ENCODE peak calls at places on chromosomes 11 and 22, in six cellular contexts. One of them, this sample, is unnamed.

GRCh38 chr11:112134473-112134872 is 29.4 kb downstream of the IL18 start:
- DNase-seq in activated B cell treated with CpG ODN at 0.5 μM for 24 hours: no peak
- DNase-seq in CD4-positive, alpha-beta T cell: no peak
- DNase-seq in AG04449: no peak
- DNase-seq in colonic mucosa: peak
- DNase-seq in HepG2: no peak
- DNase-seq in this sample: no peak

GRCh38 chr22:32877196-32877595 is 75.7 kb downstream of the TIMP3 start:
- DNase-seq in AG04449: no peak
- DNase-seq in HepG2: no peak
- DNase-seq in activated B cell treated with CpG ODN at 0.5 μM for 24 hours: no peak
- DNase-seq in colonic mucosa: no peak
- DNase-seq in CD4-positive, alpha-beta T cell: no peak
- DNase-seq in this sample: no peak

GRCh38 chr22:27199354-27199753 is 542.0 kb downstream of the MIAT start:
- DNase-seq in CD4-positive, alpha-beta T cell: no peak
- DNase-seq in activated B cell treated with CpG ODN at 0.5 μM for 24 hours: no peak
- DNase-seq in HepG2: no peak
- DNase-seq in colonic mucosa: no peak
- DNase-seq in AG04449: no peak
- DNase-seq in this sample: no peak

GRCh38 chr11:77418981-77419592 is 54.8 kb downstream of the PAK1 start:
- DNase-seq in activated B cell treated with CpG ODN at 0.5 μM for 24 hours: no peak
- DNase-seq in HepG2: no peak
- DNase-seq in colonic mucosa: no peak
- DNase-seq in CD4-positive, alpha-beta T cell: no peak
- DNase-seq in AG04449: no peak
- DNase-seq in this sample: no peak

GRCh38 chr11:40360206-40360798 is 1099.2 kb downstream of the LRRC4C start:
- DNase-seq in activated B cell treated with CpG ODN at 0.5 μM for 24 hours: no peak
- DNase-seq in HepG2: no peak
- DNase-seq in CD4-positive, alpha-beta T cell: no peak
- DNase-seq in AG04449: no peak
- DNase-seq in colonic mucosa: no peak
- DNase-seq in this sample: no peak

GRCh38 chr22:42912049-42912448 is 55.0 kb upstream of the ARFGAP3 start:
- DNase-seq in colonic mucosa: no peak
- DNase-seq in AG04449: no peak
- DNase-seq in activated B cell treated with CpG ODN at 0.5 μM for 24 hours: no peak
- DNase-seq in HepG2: no peak
- DNase-seq in CD4-positive, alpha-beta T cell: no peak
- DNase-seq in this sample: no peak

GRCh38 chr11:128830836-128831780 is 36.0 kb downstream of the KCNJ1 start:
- DNase-seq in CD4-positive, alpha-beta T cell: peak
- DNase-seq in colonic mucosa: peak
- DNase-seq in HepG2: peak
- DNase-seq in activated B cell treated with CpG ODN at 0.5 μM for 24 hours: peak
- DNase-seq in AG04449: peak
- DNase-seq in this sample: peak

GRCh38 chr22:44384563-44384940 is 71.8 kb upstream of the SHISAL1 start:
- DNase-seq in colonic mucosa: no peak
- DNase-seq in CD4-positive, alpha-beta T cell: no peak
- DNase-seq in HepG2: no peak
- DNase-seq in AG04449: no peak
- DNase-seq in activated B cell treated with CpG ODN at 0.5 μM for 24 hours: no peak
- DNase-seq in this sample: no peak

GRCh38 chr11:107307991-107308390 is 149.6 kb downstream of the CWF19L2 start:
- DNase-seq in colonic mucosa: no peak
- DNase-seq in AG04449: no peak
- DNase-seq in CD4-positive, alpha-beta T cell: no peak
- DNase-seq in HepG2: no peak
- DNase-seq in activated B cell treated with CpG ODN at 0.5 μM for 24 hours: no peak
- DNase-seq in this sample: no peak

GRCh38 chr11:67113231-67113721 is 5.8 kb upstream of the KDM2A start:
- DNase-seq in activated B cell treated with CpG ODN at 0.5 μM for 24 hours: peak
- DNase-seq in colonic mucosa: no peak
- DNase-seq in HepG2: no peak
- DNase-seq in CD4-positive, alpha-beta T cell: no peak
- DNase-seq in AG04449: no peak
- DNase-seq in this sample: no peak

DNA sequence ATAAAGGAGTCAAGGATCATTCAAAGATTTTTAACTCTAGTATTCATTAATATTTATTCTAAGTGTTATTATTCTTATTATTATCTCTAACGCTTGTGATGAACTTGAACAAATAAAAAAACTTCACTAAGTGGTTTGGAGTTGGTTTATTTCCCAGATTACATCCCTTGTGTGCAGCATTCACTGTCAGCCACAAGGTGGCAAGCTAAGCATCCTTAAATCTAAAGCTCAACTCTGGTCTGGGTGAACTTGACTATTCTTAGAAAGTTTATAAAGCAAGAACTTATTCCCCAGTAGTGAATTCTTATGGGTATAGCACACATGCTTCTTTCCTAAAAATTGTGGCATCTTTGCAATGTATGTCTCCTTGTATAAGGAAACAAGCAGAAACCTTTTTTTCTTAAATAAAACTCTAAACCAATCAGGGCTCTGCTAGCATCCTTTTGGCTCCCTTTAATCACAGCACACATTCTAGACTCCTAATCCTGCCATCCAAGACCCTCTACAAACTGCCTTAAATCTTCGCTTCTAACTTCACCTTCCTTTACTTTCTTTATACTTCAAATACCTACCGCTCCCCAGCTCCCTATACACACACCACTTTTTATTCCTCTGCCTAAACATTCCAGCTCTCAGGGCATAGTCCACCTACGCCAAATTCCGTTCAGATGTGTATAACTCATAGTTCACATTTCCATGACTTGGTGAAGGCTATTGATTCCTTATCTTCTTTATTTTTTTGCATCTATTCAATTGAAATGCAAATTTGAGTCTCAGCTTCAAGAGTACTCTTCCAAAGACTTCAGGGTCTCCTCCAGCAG is 1068.8 kb downstream of the DLG2 start:
- DNase-seq in activated B cell treated with CpG ODN at 0.5 μM for 24 hours: no peak
- DNase-seq in CD4-positive, alpha-beta T cell: no peak
- DNase-seq in HepG2: peak
- DNase-seq in colonic mucosa: peak
- DNase-seq in AG04449: peak
- DNase-seq in this sample: no peak
- TF ChIP-seq CTCF in activated B cell treated with CpG ODN at 0.5 μM for 24 hours: no peak
- TF ChIP-seq CTCF in CD4-positive, alpha-beta T cell: peak
- TF ChIP-seq CTCF in HepG2: peak
- TF ChIP-seq CTCF in colonic mucosa: peak
- TF ChIP-seq CTCF in AG04449: peak
- TF ChIP-seq CTCF in this sample: peak

GRCh38 chr11:13776134-13776815 is 107.8 kb downstream of the FAR1 start:
- DNase-seq in colonic mucosa: no peak
- DNase-seq in HepG2: no peak
- DNase-seq in CD4-positive, alpha-beta T cell: peak
- DNase-seq in activated B cell treated with CpG ODN at 0.5 μM for 24 hours: no peak
- DNase-seq in AG04449: no peak
- DNase-seq in this sample: no peak
- TF ChIP-seq CTCF in colonic mucosa: no peak
- TF ChIP-seq CTCF in HepG2: no peak
- TF ChIP-seq CTCF in CD4-positive, alpha-beta T cell: peak
- TF ChIP-seq CTCF in activated B cell treated with CpG ODN at 0.5 μM for 24 hours: no peak
- TF ChIP-seq CTCF in AG04449: no peak
- TF ChIP-seq CTCF in this sample: no peak

GRCh38 chr11:85825590-85825989 is 14.6 kb upstream of the SYTL2 start:
- DNase-seq in activated B cell treated with CpG ODN at 0.5 μM for 24 hours: no peak
- DNase-seq in HepG2: no peak
- DNase-seq in colonic mucosa: no peak
- DNase-seq in CD4-positive, alpha-beta T cell: no peak
- DNase-seq in AG04449: no peak
- DNase-seq in this sample: no peak

GRCh38 chr11:85827768-85828639 is 17.1 kb upstream of the SYTL2 start:
- DNase-seq in AG04449: peak
- DNase-seq in activated B cell treated with CpG ODN at 0.5 μM for 24 hours: no peak
- DNase-seq in HepG2: no peak
- DNase-seq in colonic mucosa: no peak
- DNase-seq in CD4-positive, alpha-beta T cell: peak
- DNase-seq in this sample: no peak

GRCh38 chr11:85823816-85824215 is 12.9 kb upstream of the SYTL2 start:
- DNase-seq in activated B cell treated with CpG ODN at 0.5 μM for 24 hours: no peak
- DNase-seq in HepG2: no peak
- DNase-seq in colonic mucosa: no peak
- DNase-seq in AG04449: no peak
- DNase-seq in CD4-positive, alpha-beta T cell: peak
- DNase-seq in this sample: no peak

GRCh38 chr11:85828640-85828978 is 17.7 kb upstream of the SYTL2 start:
- DNase-seq in CD4-positive, alpha-beta T cell: no peak
- DNase-seq in colonic mucosa: no peak
- DNase-seq in AG04449: no peak
- DNase-seq in activated B cell treated with CpG ODN at 0.5 μM for 24 hours: no peak
- DNase-seq in HepG2: no peak
- DNase-seq in this sample: no peak

DNA sequence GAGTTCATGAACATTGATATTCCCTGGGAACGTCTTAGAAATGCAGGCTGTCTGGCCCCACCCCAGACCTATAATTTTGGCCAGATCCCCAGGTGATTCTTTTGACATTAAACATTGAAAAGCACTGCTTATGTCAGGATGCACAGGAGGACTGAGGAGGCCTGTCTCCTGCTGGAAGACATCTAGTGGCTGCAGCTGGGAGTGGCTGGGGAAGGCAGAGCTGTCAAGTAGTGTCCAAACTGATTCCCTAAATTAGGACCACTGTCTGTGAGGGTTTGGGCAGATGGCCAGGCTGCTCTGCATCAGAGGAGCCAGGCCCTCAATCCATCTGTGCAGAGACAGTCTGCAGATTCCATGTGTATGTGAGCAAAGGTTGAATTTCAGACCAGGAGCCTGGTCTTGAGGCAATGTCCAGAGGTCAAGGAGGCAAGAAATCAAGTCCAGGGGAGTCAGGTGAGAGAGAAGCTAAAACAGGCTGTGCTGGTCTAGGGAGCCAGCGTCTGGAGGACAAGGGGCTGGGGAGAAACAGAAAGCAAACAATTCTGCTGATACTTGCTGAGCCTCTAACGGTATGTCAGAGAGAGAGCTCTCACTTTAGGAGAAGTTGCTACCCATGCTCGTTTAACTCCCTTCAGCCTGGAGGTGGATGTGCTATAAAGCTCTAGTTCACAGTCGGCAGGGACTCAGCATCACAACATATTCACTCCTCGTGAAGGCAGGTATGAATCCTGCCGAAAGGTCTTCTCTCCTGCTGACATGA is 15.3 kb upstream of the SYTL2 start:
- DNase-seq in activated B cell treated with CpG ODN at 0.5 μM for 24 hours: no peak
- DNase-seq in colonic mucosa: no peak
- DNase-seq in AG04449: no peak
- DNase-seq in CD4-positive, alpha-beta T cell: no peak
- DNase-seq in HepG2: no peak
- DNase-seq in this sample: no peak
- TF ChIP-seq CTCF in activated B cell treated with CpG ODN at 0.5 μM for 24 hours: no peak
- TF ChIP-seq CTCF in colonic mucosa: peak
- TF ChIP-seq CTCF in AG04449: peak
- TF ChIP-seq CTCF in CD4-positive, alpha-beta T cell: peak
- TF ChIP-seq CTCF in HepG2: peak
- TF ChIP-seq CTCF in this sample: no peak

DNA sequence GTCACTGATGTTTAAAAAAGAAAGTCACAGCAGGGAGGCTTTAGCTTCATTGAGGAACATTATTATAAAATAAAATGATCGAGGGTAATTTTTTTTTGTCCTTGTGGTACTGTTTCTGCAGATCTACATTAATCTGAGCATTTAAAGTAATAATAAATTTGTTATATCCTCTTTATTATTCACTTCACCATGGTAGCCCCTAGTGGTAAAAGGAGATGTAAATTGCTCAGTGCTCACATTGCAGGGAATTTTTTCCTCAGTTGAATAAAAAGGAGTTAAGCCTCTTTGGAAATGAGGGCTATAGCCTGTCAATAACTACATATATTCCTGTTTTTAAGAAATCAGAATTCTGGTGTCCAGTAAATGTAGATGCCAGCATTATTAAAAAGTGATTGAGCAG is 99.7 kb upstream of the VPREB1 start:
- DNase-seq in AG04449: no peak
- DNase-seq in CD4-positive, alpha-beta T cell: no peak
- DNase-seq in colonic mucosa: no peak
- DNase-seq in activated B cell treated with CpG ODN at 0.5 μM for 24 hours: no peak
- DNase-seq in HepG2: no peak
- DNase-seq in this sample: no peak
- TF ChIP-seq CTCF in AG04449: no peak
- TF ChIP-seq CTCF in CD4-positive, alpha-beta T cell: no peak
- TF ChIP-seq CTCF in colonic mucosa: no peak
- TF ChIP-seq CTCF in activated B cell treated with CpG ODN at 0.5 μM for 24 hours: no peak
- TF ChIP-seq CTCF in HepG2: no peak
- TF ChIP-seq CTCF in this sample: no peak

DNA sequence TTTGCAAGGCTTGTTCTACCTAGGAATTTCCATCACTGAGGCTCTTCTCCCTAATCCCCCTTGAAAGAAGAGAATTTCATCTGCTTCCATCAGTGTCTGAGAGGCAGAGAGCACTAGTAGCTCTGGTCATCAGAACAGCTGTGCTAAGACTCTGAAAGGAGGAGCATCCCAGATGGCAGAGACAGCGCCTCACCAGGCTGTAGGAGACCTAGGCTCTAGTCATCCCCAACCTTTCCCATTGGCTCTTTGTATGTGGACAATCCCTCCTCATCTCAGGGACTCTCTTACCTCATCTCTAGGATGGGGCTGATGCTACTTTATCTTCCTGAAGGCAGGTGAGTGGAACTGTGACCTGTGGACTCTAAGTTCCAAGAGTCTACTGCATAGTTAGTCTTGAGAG is 8.8 kb upstream of the OR9I1 start:
- DNase-seq in AG04449: no peak
- DNase-seq in HepG2: no peak
- DNase-seq in colonic mucosa: no peak
- DNase-seq in CD4-positive, alpha-beta T cell: no peak
- DNase-seq in activated B cell treated with CpG ODN at 0.5 μM for 24 hours: no peak
- DNase-seq in this sample: no peak
- TF ChIP-seq CTCF in AG04449: no peak
- TF ChIP-seq CTCF in HepG2: no peak
- TF ChIP-seq CTCF in colonic mucosa: no peak
- TF ChIP-seq CTCF in CD4-positive, alpha-beta T cell: no peak
- TF ChIP-seq CTCF in activated B cell treated with CpG ODN at 0.5 μM for 24 hours: no peak
- TF ChIP-seq CTCF in this sample: no peak

This sample was measured in mesothelial cell of epicardium.